ENCODE peak calls at places on chromosome 6, in ten cellular contexts. D, X, Y, M, W, N, J, F, E and L are unnamed samples.

GRCh38 chr6:159535629-159536028 is 157.4 kb downstream of the SOD2 start:
- DNase-seq in D (no peak), X (peak), Y (no peak), M (no peak), W (no peak), N (no peak), J (no peak), F (no peak), E (no peak), L (no peak)

GRCh38 chr6:109454483-109455160 is 950 bp downstream of the MICAL1 start:
- DNase-seq in D (peak), X (no peak), Y (peak), M (peak), W (peak), N (peak), J (no peak), F (peak), E (peak), L (peak)

GRCh38 chr6:151716446-151717047 is 90.9 kb upstream of the ESR1 start:
- DNase-seq in D (no peak), X (no peak), Y (no peak), M (no peak), W (no peak), N (peak), J (no peak), F (no peak), E (no peak), L (no peak)

GRCh38 chr6:132494954-132495353 is 18.0 kb downstream of the STX7 start:
- DNase-seq in D (no peak), X (no peak), Y (no peak), M (no peak), W (no peak), N (no peak), J (no peak), F (no peak), E (no peak), L (no peak)

GRCh38 chr6:12331951-12332749 is 42.0 kb downstream of the EDN1 start:
- DNase-seq in D (no peak), X (no peak), Y (no peak), M (no peak), W (no peak), N (peak), J (no peak), F (no peak), E (no peak), L (no peak)

GRCh38 chr6:116682334-116682712 is 1.3 kb downstream of the KPNA5 start:
- DNase-seq in D (no peak), X (peak), Y (no peak), M (peak), W (no peak), N (peak), J (no peak), F (no peak), E (no peak), L (no peak)

GRCh38 chr6:144741659-144742058 is 456.5 kb downstream of the UTRN start:
- DNase-seq in D (no peak), X (no peak), Y (no peak), M (no peak), W (no peak), N (no peak), J (no peak), F (no peak), E (no peak), L (no peak)

GRCh38 chr6:136464874-136465273 is 85.3 kb downstream of the MAP7 start:
- DNase-seq in D (no peak), X (no peak), Y (no peak), M (no peak), W (no peak), N (no peak), J (no peak), F (no peak), E (no peak), L (no peak)

GRCh38 chr6:30556964-30557682 is at the start of gene PRR3:
- DNase-seq in D (peak), X (peak), Y (peak), M (peak), W (peak), N (peak), J (no peak), F (peak), E (peak), L (peak)

GRCh38 chr6:113690255-113690956 is 166.7 kb upstream of the MARCKS start:
- DNase-seq in D (no peak), X (peak), Y (no peak), M (peak), W (no peak), N (no peak), J (peak), F (no peak), E (no peak), L (no peak)

GRCh38 chr6:168433898-168434297 is 7.1 kb upstream of the SMOC2 start:
- DNase-seq in D (no peak), X (no peak), Y (no peak), M (no peak), W (no peak), N (no peak), J (no peak), F (no peak), E (no peak), L (no peak)

GRCh38 chr6:24489881-24490280 is 503 bp upstream of the GPLD1 start:
- DNase-seq in D (peak), X (peak), Y (no peak), M (no peak), W (no peak), N (peak), J (no peak), F (no peak), E (no peak), L (no peak)

GRCh38 chr6:21103626-21104224 is 489.8 kb upstream of the SOX4 start:
- DNase-seq in D (no peak), X (no peak), Y (no peak), M (peak), W (no peak), N (no peak), J (no peak), F (no peak), E (no peak), L (no peak)

GRCh38 chr6:163415620-163416379 is 1.3 kb downstream of the QKI start:
- DNase-seq in D (peak), X (peak), Y (peak), M (peak), W (peak), N (peak), J (no peak), F (no peak), E (peak), L (peak)

GRCh38 chr6:157403684-157404051 is 22.7 kb downstream of the ZDHHC14 start:
- DNase-seq in D (no peak), X (no peak), Y (no peak), M (no peak), W (no peak), N (no peak), J (no peak), F (no peak), E (no peak), L (no peak)

GRCh38 chr6:105805581-105806023 is 280.5 kb upstream of the PRDM1 start:
- DNase-seq in D (no peak), X (peak), Y (no peak), M (peak), W (no peak), N (no peak), J (no peak), F (no peak), E (no peak), L (no peak)

GRCh38 chr6:16523550-16524379 is 237.5 kb downstream of the ATXN1 start:
- DNase-seq in D (peak), X (peak), Y (no peak), M (peak), W (no peak), N (no peak), J (no peak), F (no peak), E (no peak), L (no peak)

GRCh38 chr6:110813813-110814487 is 1.3 kb downstream of the CDK19 start:
- DNase-seq in D (no peak), X (peak), Y (peak), M (peak), W (no peak), N (peak), J (no peak), F (no peak), E (no peak), L (no peak)

GRCh38 chr6:110809792-110810191 is 5.5 kb downstream of the CDK19 start:
- DNase-seq in D (no peak), X (no peak), Y (no peak), M (no peak), W (no peak), N (no peak), J (no peak), F (no peak), E (no peak), L (no peak)

GRCh38 chr6:110813338-110813737 is 1.9 kb downstream of the CDK19 start:
- DNase-seq in D (no peak), X (no peak), Y (no peak), M (no peak), W (no peak), N (no peak), J (no peak), F (no peak), E (no peak), L (no peak)

GRCh38 chr6:110812719-110813118 is 2.5 kb downstream of the CDK19 start:
- DNase-seq in D (no peak), X (no peak), Y (no peak), M (no peak), W (no peak), N (no peak), J (no peak), F (no peak), E (no peak), L (no peak)

GRCh38 chr6:110811187-110811586 is 4.1 kb downstream of the CDK19 start:
- DNase-seq in D (no peak), X (no peak), Y (no peak), M (no peak), W (no peak), N (no peak), J (no peak), F (no peak), E (no peak), L (no peak)
- H3K4me3 ChIP-seq in D (no peak), X (no peak), Y (no peak), M (no peak), W (no peak), N (no peak), J (no peak), F (no peak), E (no peak), L (no peak)

GRCh38 chr6:111642463-111643158 is 36.9 kb upstream of the TRAF3IP2 start:
- DNase-seq in D (peak), X (peak), Y (no peak), M (peak), W (peak), N (peak), J (peak), F (peak), E (peak), L (peak)
- H3K4me3 ChIP-seq in D (no peak), X (no peak), Y (no peak), M (no peak), W (no peak), N (no peak), J (no peak), F (no peak), E (no peak), L (no peak)

DNA sequence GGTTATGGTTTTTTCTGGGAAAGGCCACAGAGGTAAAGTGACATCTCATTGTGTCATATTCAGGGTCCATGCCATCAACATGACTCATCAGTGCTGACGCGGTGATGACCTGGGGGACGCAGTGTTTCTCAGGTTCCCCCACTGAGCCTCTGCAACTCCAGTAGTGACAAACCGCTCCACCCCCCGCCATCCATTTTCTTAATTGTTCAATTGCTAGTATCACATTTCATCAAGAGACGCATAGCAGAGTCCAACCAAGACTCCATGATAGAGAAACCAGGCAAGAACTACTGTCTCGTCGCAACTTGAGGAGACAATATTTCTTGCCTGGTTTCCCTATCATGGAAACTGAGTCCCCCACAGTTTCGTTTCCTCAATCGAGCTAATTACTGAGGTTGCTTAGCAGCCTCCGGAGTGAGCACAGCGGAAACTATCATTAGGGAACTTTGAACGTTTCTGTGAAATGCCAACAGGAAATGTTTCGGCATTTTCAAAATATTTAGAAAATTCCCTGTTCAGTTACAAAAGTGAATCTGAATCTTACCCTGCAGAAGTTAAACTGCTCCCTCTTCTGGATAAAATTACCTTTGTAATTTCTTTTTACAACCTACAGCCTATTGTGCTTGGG is 12.2 kb upstream of the SERPINB1 start:
- DNase-seq in D (no peak), X (peak), Y (no peak), M (peak), W (no peak), N (peak), J (no peak), F (peak), E (no peak), L (no peak)
- H3K4me3 ChIP-seq in D (peak), X (peak), Y (no peak), M (peak), W (no peak), N (no peak), J (peak), F (peak), E (peak), L (peak)

GRCh38 chr6:35731414-35731735 is 5.5 kb upstream of the ARMC12 start:
- DNase-seq in D (peak), X (peak), Y (peak), M (peak), W (peak), N (peak), J (no peak), F (peak), E (peak), L (peak)
- H3K4me3 ChIP-seq in D (peak), X (peak), Y (no peak), M (peak), W (peak), N (peak), J (peak), F (peak), E (peak), L (peak)

DNA sequence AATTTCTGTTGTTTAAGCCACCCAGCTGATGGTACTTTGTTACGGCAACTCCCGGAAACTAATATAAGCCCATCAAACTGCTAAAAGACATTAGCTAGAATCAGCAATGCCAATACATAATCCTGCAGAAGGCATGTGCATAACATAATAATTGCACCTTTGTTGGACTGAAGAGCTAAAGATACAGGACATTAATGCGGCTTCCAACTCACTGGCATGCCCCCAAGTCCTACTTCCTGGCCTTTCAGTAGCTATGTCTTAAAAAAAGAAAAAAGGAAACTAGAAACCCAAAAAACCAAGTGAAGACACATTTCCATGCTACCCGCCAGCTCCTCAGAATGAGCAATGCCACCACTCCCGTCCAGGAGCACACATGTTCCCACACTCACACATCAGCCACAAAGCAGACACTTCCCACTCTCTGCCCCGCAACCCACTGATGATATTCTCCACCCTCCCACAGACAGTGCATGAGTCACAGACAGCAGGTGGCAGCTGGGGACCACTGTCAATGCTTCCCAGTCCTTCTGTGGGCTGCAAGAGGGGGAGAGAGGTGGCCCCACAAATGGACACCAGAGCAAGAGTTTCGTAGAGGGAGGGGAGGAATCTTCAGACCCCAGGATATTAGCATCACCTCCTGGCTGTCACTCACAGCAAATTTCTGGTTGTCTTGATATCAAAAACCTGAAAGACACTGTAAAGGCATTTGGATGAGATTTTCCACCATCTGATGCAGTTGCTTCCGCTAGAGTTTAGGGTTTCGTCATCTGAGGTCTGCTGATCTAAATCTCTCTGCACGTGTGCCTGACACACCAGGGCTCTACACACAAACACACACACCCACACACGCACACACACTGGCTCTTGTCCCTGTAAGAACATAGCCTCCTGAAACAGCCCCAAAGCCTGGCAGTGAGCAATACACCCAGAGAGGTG is 32.8 kb downstream of the GFOD1 start:
- DNase-seq in D (peak), X (peak), Y (peak), M (peak), W (no peak), N (no peak), J (no peak), F (no peak), E (peak), L (peak)
- H3K4me3 ChIP-seq in D (peak), X (no peak), Y (no peak), M (no peak), W (no peak), N (no peak), J (no peak), F (no peak), E (no peak), L (no peak)